ENCODE peak calls at places on chromosomes 7 and 10, in nine cellular contexts. N is K562, J is transverse colon, Q is suprapubic skin, D is HCT116, L is spleen, V is GM12878, K is prostate gland, E is breast epithelium. U is an unnamed sample.

GRCh38 chr10:2908851-2909630 is 158.3 kb upstream of the PFKP start:
- DNase-seq in N (no peak), J (no peak), Q (no peak), D (no peak), L (no peak), V (no peak), K (no peak), E (no peak), U (no peak)

GRCh38 chr10:127398140-127398966 is 150.8 kb upstream of the NPS start:
- DNase-seq in N (no peak), J (no peak), Q (no peak), D (no peak), L (no peak), V (no peak), K (no peak), E (no peak), U (no peak)

GRCh38 chr7:142279616-142280015 is 21.8 kb upstream of the PRSS58 start:
- DNase-seq in N (no peak), J (no peak), Q (no peak), D (no peak), L (no peak), V (no peak), K (no peak), E (no peak), U (no peak)

GRCh38 chr10:53088956-53089355 is 316.4 kb upstream of the MBL2 start:
- DNase-seq in N (no peak), J (no peak), Q (no peak), D (no peak), L (no peak), V (no peak), K (no peak), E (no peak), U (no peak)

GRCh38 chr7:66640802-66641525 is 12.3 kb downstream of the KCTD7 start:
- DNase-seq in N (no peak), J (peak; percentile 79), Q (no peak), D (no peak), L (no peak), V (no peak), K (peak; percentile 71), E (no peak), U (no peak)

GRCh38 chr7:121379930-121380329 is 16.2 kb downstream of the FAM3C start:
- DNase-seq in N (no peak), J (no peak), Q (no peak), D (no peak), L (no peak), V (no peak), K (no peak), E (no peak), U (no peak)

GRCh38 chr7:71504697-71505441 is 372.9 kb downstream of the GALNT17 start:
- DNase-seq in N (no peak), J (no peak), Q (no peak), D (no peak), L (no peak), V (no peak), K (no peak), E (no peak), U (no peak)

GRCh38 chr10:1057106-1057657 is 997 bp downstream of the WDR37 start:
- DNase-seq in N (no peak), J (no peak), Q (no peak), D (no peak), L (no peak), V (no peak), K (no peak), E (no peak), U (no peak)

GRCh38 chr7:107372298-107372697 is 97.6 kb upstream of the GPR22 start:
- DNase-seq in N (no peak), J (no peak), Q (no peak), D (no peak), L (no peak), V (no peak), K (no peak), E (no peak), U (no peak)

GRCh38 chr10:57506414-57507094 is 761.1 kb downstream of the IPMK start:
- DNase-seq in N (no peak), J (no peak), Q (no peak), D (no peak), L (peak; percentile 64), V (no peak), K (no peak), E (no peak), U (no peak)

GRCh38 chr7:124106575-124106974 is 73.7 kb upstream of the TMEM229A start:
- DNase-seq in N (no peak), J (no peak), Q (no peak), D (no peak), L (no peak), V (no peak), K (no peak), E (no peak), U (no peak)

GRCh38 chr7:5523052-5523711 is 99.5 kb upstream of the TNRC18 start:
- DNase-seq in N (no peak), J (peak; percentile 44), Q (no peak), D (no peak), L (no peak), V (no peak), K (no peak), E (no peak), U (no peak)

GRCh38 chr7:134460000-134460399 is 1.1 kb upstream of the AKR1B1 start:
- DNase-seq in N (no peak), J (no peak), Q (no peak), D (no peak), L (no peak), V (no peak), K (no peak), E (no peak), U (no peak)

GRCh38 chr7:106277976-106278375 is 6.8 kb downstream of the NAMPT start:
- DNase-seq in N (no peak), J (no peak), Q (no peak), D (no peak), L (no peak), V (no peak), K (no peak), E (no peak), U (no peak)

GRCh38 chr10:122446668-122447410 is 7.6 kb upstream of the ARMS2 start:
- DNase-seq in N (no peak), J (no peak), Q (no peak), D (peak; percentile 36), L (no peak), V (no peak), K (no peak), E (no peak), U (no peak)

GRCh38 chr7:16670021-16670420 is 24.0 kb downstream of the BZW2 start:
- DNase-seq in N (no peak), J (no peak), Q (no peak), D (no peak), L (no peak), V (no peak), K (no peak), E (no peak), U (no peak)

GRCh38 chr10:119263966-119264621 is 56.7 kb downstream of the GRK5 start:
- DNase-seq in N (no peak), J (no peak), Q (no peak), D (no peak), L (peak; percentile 49), V (no peak), K (no peak), E (no peak), U (no peak)

GRCh38 chr7:94409561-94409960 is 14.9 kb downstream of the COL1A2 start:
- DNase-seq in N (no peak), J (no peak), Q (no peak), D (no peak), L (no peak), V (no peak), K (no peak), E (no peak), U (no peak)

GRCh38 chr10:23693398-23693797 is 254.5 kb downstream of the OTUD1 start:
- DNase-seq in N (no peak), J (no peak), Q (no peak), D (no peak), L (peak; percentile 77), V (no peak), K (peak; percentile 15), E (no peak), U (peak; percentile 80)

GRCh38 chr7:28890137-28890536 is 68.0 kb downstream of the TRIL start:
- DNase-seq in N (no peak), J (peak; percentile 19), Q (no peak), D (no peak), L (no peak), V (no peak), K (no peak), E (no peak), U (no peak)

DNA sequence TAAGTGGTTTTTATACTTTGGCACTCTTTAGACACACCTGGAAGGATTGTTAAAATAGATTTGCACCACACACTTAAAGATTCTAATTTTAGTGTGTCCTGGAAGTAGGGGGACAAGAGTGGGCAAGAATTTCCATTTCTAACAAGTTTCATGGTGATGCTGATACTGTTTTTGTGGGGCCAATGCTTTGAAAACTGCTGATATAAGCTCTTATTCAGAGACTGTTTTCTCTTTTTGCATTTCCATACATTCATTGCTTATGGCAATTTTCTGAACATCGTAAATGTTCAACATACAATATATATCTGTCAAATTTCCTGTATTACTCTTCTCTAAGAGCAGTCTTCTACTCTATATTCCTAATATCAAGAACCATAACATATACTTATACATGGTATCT is 79.0 kb downstream of the TFEC start:
- DNase-seq in N (no peak), J (no peak), Q (no peak), D (no peak), L (no peak), V (no peak), K (no peak), E (no peak), U (no peak)
- TF ChIP-seq POLR2AphosphoS5 in N (no peak), J (no peak), Q (no peak), D (no peak), L (no peak), V (no peak), K (no peak), E (no peak), U (no peak)

DNA sequence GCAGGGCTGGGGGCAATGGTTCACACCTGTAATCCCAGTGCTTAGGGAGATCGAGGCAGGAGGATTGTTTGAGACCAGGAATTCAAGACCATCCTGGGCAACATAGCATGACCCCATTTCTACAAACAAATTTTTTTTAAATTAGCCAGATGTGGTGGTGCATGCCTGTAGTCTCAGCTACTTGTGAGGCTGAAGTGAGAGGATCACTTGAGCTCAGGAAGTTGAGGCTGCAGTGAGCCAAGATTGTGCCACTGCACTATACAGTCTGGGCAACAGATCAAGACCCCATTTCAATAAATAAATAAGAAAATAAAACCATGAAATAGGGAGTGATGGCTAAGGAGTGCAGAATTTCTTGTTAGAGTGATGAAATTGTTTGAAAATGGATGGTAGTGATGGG is 8.9 kb downstream of the GRID2IP start:
- DNase-seq in N (no peak), J (no peak), Q (no peak), D (no peak), L (no peak), V (no peak), K (no peak), E (no peak), U (no peak)
- H3K27me3 ChIP-seq in N (peaks cover 5% of the 10 kb centered on the region), J (peaks cover 25% of the 10 kb centered on the region), Q (peaks cover 29% of the 10 kb centered on the region), D (no peaks in the 10 kb centered on the region), L (peaks cover 32% of the 10 kb centered on the region), V (peaks cover 1% of the 10 kb centered on the region), K (peaks cover 2% of the 10 kb centered on the region), E (no peaks in the 10 kb centered on the region), U (no peaks in the 10 kb centered on the region)

GRCh38 chr7:2617710-2617975 is 14.1 kb upstream of the TTYH3 start:
- DNase-seq in N (no peak), J (no peak), Q (no peak), D (no peak), L (no peak), V (no peak), K (no peak), E (no peak), U (no peak)
- H3K4me1 ChIP-seq in N (peaks cover 51% of the 10 kb centered on the region), J (peaks cover 31% of the 10 kb centered on the region), Q (peaks cover 48% of the 10 kb centered on the region), D (peaks cover 3% of the 10 kb centered on the region), L (peaks cover 29% of the 10 kb centered on the region), V (no peaks in the 10 kb centered on the region), K (peaks cover 8% of the 10 kb centered on the region), E (peaks cover 10% of the 10 kb centered on the region), U (peaks cover 35% of the 10 kb centered on the region)

GRCh38 chr10:131974034-131974817 is 7.5 kb downstream of the BNIP3 start:
- DNase-seq in N (no peak), J (no peak), Q (no peak), D (no peak), L (peak; percentile 25), V (no peak), K (no peak), E (no peak), U (no peak)
- TF ChIP-seq POLR2AphosphoS5 in N (no peak), J (no peak), Q (no peak), D (no peak), L (no peak), V (no peak), K (no peak), E (no peak), U (no peak)